ENCODE peak calls at places on chromosome X, in seven cellular contexts. U, W, E, T, K, F and B are unnamed samples. For H4K20me1, the result is how much of the 10 kb centered on the place peaks cover.

GRCh38 chrX:30713061-30713525 is 59.9 kb downstream of the GK start:
- DNase-seq in U (peak), W (peak), E (peak), T (peak), K (peak), F (peak), B (peak)

GRCh38 chrX:10507181-10507580 is 113.2 kb downstream of the MID1 start:
- DNase-seq in U (no peak), W (peak), E (no peak), T (no peak), K (no peak), F (peak), B (no peak)

GRCh38 chrX:135437867-135438733 is 16.4 kb downstream of the SMIM10L2A start:
- DNase-seq in U (peak), W (no peak), E (no peak), T (no peak), K (no peak), F (no peak), B (no peak)

GRCh38 chrX:13827693-13828092 is 10.8 kb upstream of the GPM6B start:
- DNase-seq in U (no peak), W (no peak), E (no peak), T (no peak), K (no peak), F (peak), B (no peak)

GRCh38 chrX:39065051-39065871 is 264.0 kb downstream of the MID1IP1 start:
- DNase-seq in U (no peak), W (no peak), E (no peak), T (no peak), K (no peak), F (no peak), B (no peak)

GRCh38 chrX:34893741-34894140 is 48.9 kb upstream of the FAM47B start:
- DNase-seq in U (no peak), W (peak), E (peak), T (no peak), K (no peak), F (no peak), B (peak)

GRCh38 chrX:30659421-30659820 is 6.2 kb downstream of the GK start:
- DNase-seq in U (no peak), W (peak), E (peak), T (peak), K (peak), F (peak), B (no peak)

GRCh38 chrX:65783746-65784145 is 116.3 kb downstream of the MSN start:
- DNase-seq in U (no peak), W (no peak), E (no peak), T (no peak), K (no peak), F (no peak), B (no peak)

GRCh38 chrX:104659037-104659744 is 93.2 kb downstream of the IL1RAPL2 start:
- DNase-seq in U (no peak), W (no peak), E (no peak), T (no peak), K (no peak), F (peak), B (no peak)

GRCh38 chrX:149871940-149872339 is 9.0 kb upstream of the MAGEA8 start:
- DNase-seq in U (peak), W (no peak), E (peak), T (peak), K (no peak), F (peak), B (no peak)

GRCh38 chrX:17638731-17639130 is 98.6 kb upstream of the SCML1 start:
- DNase-seq in U (no peak), W (no peak), E (no peak), T (no peak), K (no peak), F (no peak), B (no peak)

GRCh38 chrX:45479196-45479834 is 278.6 kb upstream of the DIPK2B start:
- DNase-seq in U (no peak), W (peak), E (peak), T (no peak), K (peak), F (peak), B (no peak)

GRCh38 chrX:112636951-112637541 is 42.7 kb downstream of the LHFPL1 start:
- DNase-seq in U (no peak), W (peak), E (peak), T (no peak), K (peak), F (no peak), B (no peak)

GRCh38 chrX:80876877-80877276 is 67.2 kb upstream of the BRWD3 start:
- DNase-seq in U (peak), W (peak), E (peak), T (peak), K (peak), F (peak), B (peak)

GRCh38 chrX:42797646-42798045 is 19.7 kb upstream of the PPP1R2C start:
- DNase-seq in U (no peak), W (no peak), E (peak), T (peak), K (no peak), F (no peak), B (no peak)

GRCh38 chrX:42804524-42804923 is 26.6 kb upstream of the PPP1R2C start:
- DNase-seq in U (no peak), W (no peak), E (no peak), T (peak), K (no peak), F (no peak), B (no peak)

GRCh38 chrX:47662144-47662657 is 3.2 kb upstream of the UXT start:
- DNase-seq in U (no peak), W (peak), E (peak), T (peak), K (peak), F (peak), B (no peak)

GRCh38 chrX:10722804-10723364 is 102.5 kb upstream of the MID1 start:
- DNase-seq in U (peak), W (peak), E (peak), T (peak), K (peak), F (peak), B (peak)

GRCh38 chrX:19902110-19902509 is 14.7 kb upstream of the SH3KBP1 start:
- DNase-seq in U (no peak), W (peak), E (peak), T (no peak), K (no peak), F (no peak), B (no peak)

GRCh38 chrX:38095971-38096529 is 89.7 kb downstream of the SYTL5 start:
- DNase-seq in U (no peak), W (peak), E (peak), T (no peak), K (peak), F (peak), B (no peak)

GRCh38 chrX:107683124-107683895 is 55.0 kb downstream of the PRPS1 start:
- DNase-seq in U (no peak), W (no peak), E (peak), T (peak), K (peak), F (no peak), B (no peak)

GRCh38 chrX:7603387-7603786 is 239.6 kb upstream of the VCX start:
- DNase-seq in U (no peak), W (no peak), E (no peak), T (no peak), K (no peak), F (no peak), B (peak)

GRCh38 chrX:86946569-86946968 is 571.0 kb upstream of the KLHL4 start:
- DNase-seq in U (peak), W (peak), E (peak), T (peak), K (peak), F (peak), B (peak)

GRCh38 chrX:127708155-127708554 is 344.0 kb downstream of the ACTRT1 start:
- DNase-seq in U (no peak), W (no peak), E (no peak), T (no peak), K (no peak), F (peak), B (no peak)

GRCh38 chrX:131041652-131042051 is 16.5 kb upstream of the ARHGAP36 start:
- DNase-seq in U (peak), W (no peak), E (no peak), T (no peak), K (no peak), F (no peak), B (no peak)

GRCh38 chrX:21725498-21725897 is 32.4 kb downstream of the SMPX start:
- DNase-seq in U (peak), W (peak), E (peak), T (peak), K (peak), F (peak), B (peak)

DNA sequence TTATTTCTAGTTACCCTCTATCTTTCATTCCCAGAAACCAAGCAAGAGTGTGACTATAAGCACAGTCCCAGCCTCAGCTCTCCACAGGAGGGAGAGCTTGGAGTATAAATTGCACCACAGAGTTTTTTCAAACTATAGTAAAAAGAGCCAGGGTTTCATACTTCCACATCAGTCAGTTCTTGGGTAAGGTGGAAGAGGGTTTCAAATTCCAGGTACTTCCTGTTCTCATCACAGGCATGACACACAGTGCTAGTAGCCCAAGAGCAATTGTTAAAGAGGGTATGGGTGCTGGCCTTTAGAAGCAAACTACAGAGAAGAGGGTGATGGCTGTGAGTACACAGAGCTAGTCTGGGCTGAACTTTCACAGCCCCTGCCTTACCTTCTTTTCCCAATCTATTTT is 5.7 kb upstream of the IL1RAPL1 start:
- DNase-seq in U (no peak), W (no peak), E (no peak), T (no peak), K (no peak), F (no peak), B (no peak)
- H3K4me3 ChIP-seq in U (no peak), W (no peak), E (no peak), T (no peak), K (no peak), F (no peak), B (no peak)

DNA sequence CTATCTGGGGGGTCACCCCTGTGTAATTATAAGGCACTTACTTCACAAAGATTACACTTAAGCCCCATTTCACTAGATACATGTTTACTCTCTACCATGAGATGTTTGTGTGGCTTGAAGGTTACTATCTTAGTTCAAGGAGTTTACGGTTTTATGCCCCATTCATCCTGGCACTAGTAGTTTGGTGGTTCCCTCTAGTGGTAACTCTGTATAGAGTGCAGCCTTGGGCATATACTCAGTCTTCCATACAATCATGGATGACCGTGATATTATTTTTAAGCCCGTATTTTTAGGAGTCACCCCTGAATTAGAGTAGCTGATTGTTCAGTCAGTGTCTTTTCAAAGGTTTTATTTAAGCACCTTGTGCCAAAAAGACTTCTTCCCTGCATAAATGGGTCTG is 109.9 kb upstream of the FAM47C start:
- DNase-seq in U (peak), W (peak), E (peak), T (peak), K (peak), F (peak), B (no peak)
- H4K20me1 ChIP-seq in U (under half), W (under half), E (under half), T (under half), K (under half), F (under half), B (under half)

GRCh38 chrX:118729043-118729652 is 1.7 kb downstream of the IL13RA1 start:
- DNase-seq in U (no peak), W (no peak), E (no peak), T (no peak), K (no peak), F (no peak), B (no peak)
- H3K4me3 ChIP-seq in U (no peak), W (no peak), E (no peak), T (no peak), K (no peak), F (no peak), B (no peak)

GRCh38 chrX:2698604-2699003 is 7.5 kb downstream of the CD99 start:
- DNase-seq in U (no peak), W (no peak), E (no peak), T (no peak), K (no peak), F (no peak), B (no peak)

GRCh38 chrX:2697741-2698294 is 6.7 kb downstream of the CD99 start:
- DNase-seq in U (no peak), W (peak), E (no peak), T (no peak), K (peak), F (no peak), B (no peak)

GRCh38 chrX:2697306-2697705 is 6.2 kb downstream of the CD99 start:
- DNase-seq in U (no peak), W (no peak), E (peak), T (no peak), K (no peak), F (peak), B (no peak)

GRCh38 chrX:2694868-2695267 is 3.8 kb downstream of the CD99 start:
- DNase-seq in U (no peak), W (no peak), E (peak), T (no peak), K (no peak), F (no peak), B (no peak)

DNA sequence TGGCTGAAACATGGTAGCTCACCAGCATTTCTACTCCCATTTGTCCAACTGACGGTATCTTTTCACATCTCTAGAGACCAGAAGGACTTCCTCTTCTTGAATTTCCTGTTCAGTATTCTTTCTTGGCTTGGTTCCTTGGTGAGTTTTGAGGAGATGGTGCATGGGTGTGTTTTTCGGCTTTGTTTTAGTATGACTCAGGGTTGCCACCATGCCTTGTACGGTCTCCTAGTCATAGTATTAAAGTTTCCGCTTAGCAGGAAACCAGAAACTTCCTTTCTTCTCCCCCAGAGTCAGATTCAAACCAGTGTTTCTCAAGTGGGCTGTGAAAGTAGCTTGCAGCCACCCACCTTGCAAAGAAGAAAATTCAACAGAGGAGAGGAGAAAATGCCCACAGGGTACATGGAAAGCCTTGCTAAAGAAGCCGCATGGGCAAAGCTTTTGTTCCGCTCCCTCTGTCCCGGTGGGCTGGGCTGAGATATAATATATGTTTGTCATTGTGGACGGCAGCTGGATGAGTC is 5.7 kb downstream of the CD99 start:
- DNase-seq in U (no peak), W (peak), E (peak), T (no peak), K (peak), F (peak), B (no peak)
- H4K20me1 ChIP-seq in U (under half), W (half or more), E (under half), T (half or more), K (under half), F (under half), B (under half)

GRCh38 chrX:33336783-33337182 is 125.4 kb upstream of the DMD start:
- DNase-seq in U (no peak), W (peak), E (peak), T (peak), K (peak), F (peak), B (no peak)
- H3K4me3 ChIP-seq in U (no peak), W (no peak), E (no peak), T (no peak), K (no peak), F (no peak), B (no peak)

DNA sequence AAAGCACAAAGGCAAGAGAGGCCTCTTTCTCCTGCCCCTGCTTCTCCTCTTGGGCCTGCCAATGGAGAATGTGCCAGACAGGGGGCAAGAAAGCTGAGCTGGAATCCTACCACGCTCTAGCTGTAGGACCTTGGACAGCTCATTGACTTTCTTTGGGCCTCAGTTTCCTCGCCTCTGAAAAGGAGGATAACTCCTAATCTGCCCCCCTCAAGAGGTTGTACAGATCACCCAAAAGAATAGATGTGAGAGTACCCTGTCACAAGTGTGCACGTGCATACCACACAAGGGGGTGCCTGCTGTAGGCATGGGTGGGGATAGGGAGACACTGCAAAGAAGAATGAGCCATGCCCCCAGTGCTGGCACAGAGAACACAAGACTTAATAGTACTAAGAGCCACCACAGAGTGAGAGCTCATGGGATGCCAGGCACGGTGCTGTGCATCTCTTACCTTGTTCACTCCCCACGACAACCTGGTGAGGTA is 2.3 kb downstream of the SASH3 start:
- DNase-seq in U (no peak), W (no peak), E (no peak), T (no peak), K (no peak), F (no peak), B (no peak)
- H4K20me1 ChIP-seq in U (under half), W (under half), E (under half), T (under half), K (under half), F (under half), B (under half)

GRCh38 chrX:15989716-15990115 is 133.6 kb upstream of the GRPR start:
- DNase-seq in U (no peak), W (no peak), E (no peak), T (no peak), K (no peak), F (no peak), B (no peak)
- H3K4me3 ChIP-seq in U (no peak), W (no peak), E (no peak), T (no peak), K (no peak), F (no peak), B (no peak)

DNA sequence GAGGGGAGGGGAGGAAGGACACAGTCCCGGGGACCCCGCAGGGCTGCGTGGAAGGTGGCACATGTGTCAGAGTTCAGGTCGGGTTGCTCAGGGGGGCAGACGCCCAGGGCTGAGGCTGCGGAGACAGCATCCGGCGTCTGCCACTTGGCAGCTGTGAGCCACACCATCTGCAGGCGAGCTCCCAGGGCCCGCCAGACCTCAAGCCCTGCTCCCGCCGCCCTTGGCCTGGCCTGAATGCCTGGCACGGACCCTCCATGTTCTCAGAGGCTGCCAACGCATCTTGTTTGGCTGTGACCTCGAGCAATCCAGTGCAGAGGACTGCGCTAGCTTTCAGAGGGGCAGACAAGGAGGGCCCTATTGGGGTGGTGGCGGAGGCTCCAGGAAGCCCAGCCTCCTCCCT is 5.1 kb downstream of the BGN start:
- DNase-seq in U (peak), W (no peak), E (peak), T (no peak), K (no peak), F (no peak), B (no peak)
- H4K20me1 ChIP-seq in U (under half), W (under half), E (under half), T (under half), K (under half), F (under half), B (under half)